ENCODE peak calls at places on chromosome 7, in six cellular contexts. Q, R, F, J, I and G are unnamed samples.

GRCh38 chr7:55280031-55280454 is 85.1 kb upstream of the LANCL2 start:
- DNase-seq in Q (peak; percentile 67), R (peak; percentile 79), F (no peak), J (peak; percentile 59), I (peak; percentile 62), G (peak; percentile 67)

GRCh38 chr7:84924341-84924740 is 262.5 kb downstream of the SEMA3D start:
- DNase-seq in Q (no peak), R (no peak), F (no peak), J (no peak), I (no peak), G (no peak)

GRCh38 chr7:135283959-135284638 is 50.5 kb downstream of the STRA8 start:
- DNase-seq in Q (no peak), R (no peak), F (no peak), J (no peak), I (no peak), G (no peak)

GRCh38 chr7:3260425-3260762 is 40.7 kb upstream of the SDK1 start:
- DNase-seq in Q (no peak), R (peak; percentile 23), F (no peak), J (no peak), I (no peak), G (no peak)

GRCh38 chr7:133582766-133583523 is 330.1 kb downstream of the EXOC4 start:
- DNase-seq in Q (no peak), R (no peak), F (no peak), J (no peak), I (no peak), G (peak; percentile 80)

GRCh38 chr7:16051561-16052280 is 365.2 kb upstream of the MEOX2 start:
- DNase-seq in Q (no peak), R (no peak), F (no peak), J (no peak), I (no peak), G (no peak)

GRCh38 chr7:2008936-2009540 is 223.7 kb downstream of the MAD1L1 start:
- DNase-seq in Q (no peak), R (no peak), F (no peak), J (no peak), I (no peak), G (no peak)

GRCh38 chr7:2315787-2316186 is 1.5 kb upstream of the SNX8 start:
- DNase-seq in Q (no peak), R (no peak), F (no peak), J (no peak), I (no peak), G (no peak)

GRCh38 chr7:106652909-106653308 is 8.0 kb downstream of the CCDC71L start:
- DNase-seq in Q (no peak), R (no peak), F (no peak), J (no peak), I (no peak), G (peak; percentile 33)

GRCh38 chr7:103389263-103389662 is 41.8 kb downstream of the PSMC2 start:
- DNase-seq in Q (no peak), R (no peak), F (no peak), J (no peak), I (no peak), G (no peak)

GRCh38 chr7:141731476-141732149 is 6.5 kb upstream of the SSBP1 start:
- DNase-seq in Q (no peak), R (no peak), F (no peak), J (no peak), I (no peak), G (no peak)

GRCh38 chr7:87575521-87575920 is 25.2 kb downstream of the ABCB1 start:
- DNase-seq in Q (no peak), R (no peak), F (no peak), J (no peak), I (no peak), G (no peak)

GRCh38 chr7:93622036-93622714 is 47.7 kb upstream of the CALCR start:
- DNase-seq in Q (peak; percentile 52), R (peak; percentile 28), F (no peak), J (peak; percentile 38), I (peak; percentile 35), G (no peak)

GRCh38 chr7:954330-955238 is at the start of gene ADAP1:
- DNase-seq in Q (peak; percentile 37), R (peak; percentile 85), F (no peak), J (no peak), I (peak; percentile 57), G (no peak)

GRCh38 chr7:130912910-130913720 is 179.1 kb upstream of the KLF14 start:
- DNase-seq in Q (no peak), R (peak; percentile 98), F (peak; percentile 80), J (peak; percentile 91), I (peak; percentile 55), G (peak; percentile 97)

GRCh38 chr7:40268836-40269235 is 134.0 kb downstream of the SUGCT start:
- DNase-seq in Q (no peak), R (peak; percentile 35), F (no peak), J (no peak), I (no peak), G (no peak)

GRCh38 chr7:28410628-28411578 is 1.4 kb upstream of the CREB5 start:
- DNase-seq in Q (no peak), R (peak; percentile 77), F (no peak), J (no peak), I (no peak), G (peak; percentile 76)

GRCh38 chr7:28123752-28124151 is 56.8 kb downstream of the JAZF1 start:
- DNase-seq in Q (no peak), R (no peak), F (no peak), J (no peak), I (no peak), G (no peak)

GRCh38 chr7:34281260-34281659 is 375.9 kb downstream of the BMPER start:
- DNase-seq in Q (no peak), R (peak; percentile 28), F (no peak), J (no peak), I (no peak), G (no peak)

GRCh38 chr7:105032553-105033214 is 18.7 kb downstream of the KMT2E start:
- DNase-seq in Q (no peak), R (no peak), F (no peak), J (no peak), I (no peak), G (no peak)

GRCh38 chr7:132430466-132430862 is 145.8 kb downstream of the PLXNA4 start:
- DNase-seq in Q (no peak), R (no peak), F (no peak), J (no peak), I (no peak), G (no peak)

GRCh38 chr7:153642989-153643388 is 409.2 kb upstream of the DPP6 start:
- DNase-seq in Q (no peak), R (no peak), F (no peak), J (no peak), I (no peak), G (no peak)

DNA sequence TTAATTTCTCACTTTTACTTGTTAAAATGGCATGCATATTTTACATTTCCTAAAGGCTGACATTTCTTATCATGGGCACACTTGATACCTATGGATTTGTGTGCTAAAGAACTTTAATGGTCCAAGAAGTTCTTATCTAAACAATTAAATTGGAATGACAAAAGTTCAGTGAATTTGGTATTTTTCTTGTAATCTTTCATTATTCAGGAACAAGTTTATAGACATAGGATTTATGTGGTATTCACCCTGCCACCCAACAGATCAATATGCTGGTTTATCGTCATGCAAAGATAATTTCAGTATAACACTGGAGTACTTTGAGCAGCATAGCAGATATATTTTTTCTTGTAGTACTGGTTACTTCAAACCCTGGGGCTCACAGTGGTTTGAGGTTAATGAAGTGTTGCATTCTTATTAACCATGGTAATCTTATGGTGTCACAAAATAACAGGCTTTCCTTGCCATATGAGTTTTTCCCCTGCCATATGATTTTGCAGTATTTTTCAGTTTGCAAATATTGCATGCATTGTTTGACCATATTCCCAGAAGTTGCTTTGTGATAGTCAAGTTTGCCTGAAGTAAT is 148.8 kb downstream of the PPP1R9A start:
- DNase-seq in Q (no peak), R (no peak), F (no peak), J (no peak), I (no peak), G (no peak)
- TF ChIP-seq POLR2A in Q (no peak), R (no peak), F (no peak), J (no peak), I (no peak), G (no peak)

GRCh38 chr7:139004321-139005075 is 23.3 kb upstream of the KIAA1549 start:
- DNase-seq in Q (no peak), R (no peak), F (no peak), J (no peak), I (no peak), G (no peak)
- TF ChIP-seq MAX in Q (no peak), R (no peak), F (no peak), J (no peak), I (no peak), G (no peak)

DNA sequence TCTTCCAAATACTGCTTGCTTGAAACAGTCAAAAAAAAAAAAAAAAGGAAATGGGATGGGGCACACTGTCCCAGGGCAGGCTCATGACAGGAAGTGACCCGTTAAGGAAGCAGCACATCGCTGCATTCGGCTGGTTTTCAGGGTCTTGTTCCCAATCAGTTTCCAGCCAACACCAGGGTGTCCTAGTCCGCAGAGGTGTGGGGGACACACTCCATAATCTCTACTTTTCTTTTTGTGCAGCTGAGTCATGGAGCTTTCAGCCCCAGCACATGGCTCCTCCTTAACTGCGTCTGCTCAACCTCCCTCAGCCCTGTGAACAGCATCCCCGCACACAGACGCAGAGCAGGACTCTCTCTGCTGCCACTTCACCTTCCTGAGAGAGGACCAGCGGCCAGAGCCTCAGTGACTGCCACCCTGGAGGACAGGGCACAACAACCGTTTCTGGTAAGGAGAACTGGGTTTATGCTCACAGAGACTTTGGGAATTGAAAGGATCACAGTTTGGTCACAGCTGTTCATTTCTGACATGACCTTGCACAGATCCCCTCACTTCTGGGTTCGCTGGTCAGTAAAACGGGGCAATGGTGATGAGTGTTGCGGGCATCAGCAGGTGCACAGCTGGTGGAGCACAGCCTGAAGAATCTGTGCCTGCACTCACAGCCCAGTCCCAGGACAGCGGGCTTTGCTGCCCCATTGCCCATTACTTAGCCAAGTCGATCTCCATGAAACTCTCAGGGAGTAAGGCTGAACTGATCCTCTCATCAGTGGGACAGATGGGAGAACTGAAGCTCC is at the start of gene GIMAP5:
- DNase-seq in Q (no peak), R (no peak), F (no peak), J (no peak), I (no peak), G (peak; percentile 48)
- TF ChIP-seq POLR2A in Q (no peak), R (no peak), F (peak; percentile 76), J (no peak), I (no peak), G (no peak)

DNA sequence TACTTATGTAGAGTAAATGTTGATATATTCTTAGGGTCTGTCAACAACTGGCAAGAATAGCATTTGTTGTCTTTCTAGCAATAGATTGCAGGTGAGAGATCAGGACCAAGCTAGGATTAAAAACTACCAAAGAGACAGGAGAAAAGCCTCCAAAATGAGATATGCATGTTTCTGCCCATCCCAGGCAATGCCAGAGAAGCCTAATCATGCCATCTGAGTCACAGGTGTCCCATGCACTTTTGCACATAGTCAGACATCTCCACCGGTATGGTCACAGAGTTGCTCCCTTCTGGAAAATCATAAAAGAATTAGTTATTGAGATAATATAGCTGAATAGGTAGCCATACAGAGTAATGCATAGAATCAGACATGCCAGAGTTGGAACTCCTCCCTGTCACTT is 50.6 kb downstream of the PDK4 start:
- DNase-seq in Q (no peak), R (no peak), F (no peak), J (no peak), I (no peak), G (peak; percentile 17)
- TF ChIP-seq MAX in Q (no peak), R (no peak), F (no peak), J (no peak), I (no peak), G (no peak)

GRCh38 chr7:50449881-50450690 is at the start of gene FIGNL1:
- DNase-seq in Q (peak; percentile 65), R (peak; percentile 93), F (peak; percentile 59), J (peak; percentile 55), I (peak; percentile 83), G (peak; percentile 78)
- TF ChIP-seq POLR2A in Q (peak; percentile 81), R (peak; percentile 85), F (peak; percentile 90), J (no peak), I (peak; percentile 81), G (peak; percentile 79)

GRCh38 chr7:38524786-38525185 is 106.4 kb downstream of the AMPH start:
- DNase-seq in Q (no peak), R (no peak), F (no peak), J (no peak), I (no peak), G (no peak)
- TF ChIP-seq MAX in Q (no peak), R (no peak), F (no peak), J (no peak), I (no peak), G (no peak)